ENCODE peak calls at places on chromosomes 5 and 9, in six cellular contexts. One of them, this sample, is unnamed.

GRCh38 chr9:112037281-112038016 is 137.6 kb downstream of the SUSD1 start:
- DNase-seq in AG09319: peak
- DNase-seq in psoas muscle: no peak
- DNase-seq in lung: no peak
- DNase-seq in breast epithelium: no peak
- DNase-seq in astrocyte of the spinal cord: peak
- DNase-seq in this sample: no peak

GRCh38 chr9:78004478-78005229 is 27.0 kb downstream of the GNAQ start:
- DNase-seq in lung: no peak
- DNase-seq in breast epithelium: no peak
- DNase-seq in astrocyte of the spinal cord: no peak
- DNase-seq in AG09319: no peak
- DNase-seq in psoas muscle: no peak
- DNase-seq in this sample: no peak

GRCh38 chr5:139650689-139651501 is 2.7 kb downstream of the CXXC5 start:
- DNase-seq in AG09319: no peak
- DNase-seq in psoas muscle: peak
- DNase-seq in lung: no peak
- DNase-seq in astrocyte of the spinal cord: peak
- DNase-seq in breast epithelium: no peak
- DNase-seq in this sample: peak

GRCh38 chr9:26262431-26262830 is 584.2 kb upstream of the TUSC1 start:
- DNase-seq in AG09319: no peak
- DNase-seq in breast epithelium: no peak
- DNase-seq in astrocyte of the spinal cord: no peak
- DNase-seq in lung: no peak
- DNase-seq in psoas muscle: no peak
- DNase-seq in this sample: no peak

GRCh38 chr5:1724822-1725602 is 74.6 kb downstream of the MRPL36 start:
- DNase-seq in lung: no peak
- DNase-seq in breast epithelium: no peak
- DNase-seq in AG09319: no peak
- DNase-seq in astrocyte of the spinal cord: no peak
- DNase-seq in psoas muscle: no peak
- DNase-seq in this sample: no peak

GRCh38 chr5:96434201-96434645 is 1.2 kb upstream of the PCSK1 start:
- DNase-seq in astrocyte of the spinal cord: peak
- DNase-seq in AG09319: peak
- DNase-seq in lung: peak
- DNase-seq in psoas muscle: peak
- DNase-seq in breast epithelium: peak
- DNase-seq in this sample: peak

GRCh38 chr9:130295431-130295830 is 29.9 kb downstream of the HMCN2 start:
- DNase-seq in lung: no peak
- DNase-seq in breast epithelium: no peak
- DNase-seq in astrocyte of the spinal cord: no peak
- DNase-seq in AG09319: no peak
- DNase-seq in psoas muscle: no peak
- DNase-seq in this sample: no peak

GRCh38 chr5:21806271-21806670 is 1046.9 kb downstream of the CDH12 start:
- DNase-seq in psoas muscle: no peak
- DNase-seq in astrocyte of the spinal cord: no peak
- DNase-seq in breast epithelium: no peak
- DNase-seq in lung: no peak
- DNase-seq in AG09319: no peak
- DNase-seq in this sample: no peak

GRCh38 chr5:68196876-68197275 is 18.7 kb upstream of the PIK3R1 start:
- DNase-seq in psoas muscle: no peak
- DNase-seq in astrocyte of the spinal cord: no peak
- DNase-seq in breast epithelium: no peak
- DNase-seq in lung: no peak
- DNase-seq in AG09319: no peak
- DNase-seq in this sample: no peak

GRCh38 chr5:38634961-38635369 is 78.5 kb upstream of the LIFR start:
- DNase-seq in lung: no peak
- DNase-seq in AG09319: no peak
- DNase-seq in psoas muscle: no peak
- DNase-seq in breast epithelium: no peak
- DNase-seq in astrocyte of the spinal cord: no peak
- DNase-seq in this sample: no peak

GRCh38 chr5:59609501-59610265 is 283.8 kb downstream of the PDE4D start:
- DNase-seq in breast epithelium: no peak
- DNase-seq in lung: no peak
- DNase-seq in psoas muscle: no peak
- DNase-seq in AG09319: no peak
- DNase-seq in astrocyte of the spinal cord: no peak
- DNase-seq in this sample: no peak

GRCh38 chr5:180085837-180086236 is 14.3 kb upstream of the RNF130 start:
- DNase-seq in lung: no peak
- DNase-seq in psoas muscle: no peak
- DNase-seq in breast epithelium: no peak
- DNase-seq in AG09319: no peak
- DNase-seq in astrocyte of the spinal cord: no peak
- DNase-seq in this sample: no peak

GRCh38 chr5:134561871-134562296 is 36.4 kb downstream of the JADE2 start:
- DNase-seq in psoas muscle: no peak
- DNase-seq in AG09319: no peak
- DNase-seq in breast epithelium: no peak
- DNase-seq in lung: no peak
- DNase-seq in astrocyte of the spinal cord: peak
- DNase-seq in this sample: no peak

GRCh38 chr9:121445986-121446385 is 53.7 kb downstream of the GGTA1 start:
- DNase-seq in astrocyte of the spinal cord: no peak
- DNase-seq in breast epithelium: no peak
- DNase-seq in psoas muscle: no peak
- DNase-seq in lung: no peak
- DNase-seq in AG09319: no peak
- DNase-seq in this sample: no peak